ENCODE peak calls at places on chromosomes 7 and 10, in five cellular contexts. L is epithelial cell of esophagus, C is fibroblast of villous mesenchyme, O is T-helper 2 cell, N is choroid plexus epithelial cell. S is an unnamed sample.

GRCh38 chr10:123890246-123890645 is 1.4 kb downstream of the CPXM2 start:
- DNase-seq in O (no peak), C (no peak), L (no peak), N (no peak), S (no peak)

GRCh38 chr7:30003098-30003497 is 13.5 kb upstream of the SCRN1 start:
- DNase-seq in C (no peak), O (no peak), N (no peak), L (no peak), S (no peak)

GRCh38 chr10:111102381-111102973 is 25.6 kb downstream of the ADRA2A start:
- DNase-seq in O (no peak), L (no peak), N (no peak), C (no peak), S (no peak)

GRCh38 chr7:131970602-131971001 is 414.2 kb upstream of the PODXL start:
- DNase-seq in L (no peak), N (no peak), O (no peak), C (no peak), S (no peak)

GRCh38 chr7:139361523-139361922 is 1.8 kb downstream of the LUC7L2 start:
- DNase-seq in O (no peak), L (no peak), N (no peak), C (peak), S (no peak)

GRCh38 chr10:95394161-95394880 is 103.5 kb upstream of the PDLIM1 start:
- DNase-seq in N (no peak), L (peak), O (no peak), C (no peak), S (no peak)

GRCh38 chr10:92010026-92010713 is 86.6 kb downstream of the BTAF1 start:
- DNase-seq in L (no peak), N (no peak), C (no peak), O (no peak), S (no peak)

GRCh38 chr7:94414481-94414880 is 19.8 kb downstream of the COL1A2 start:
- DNase-seq in L (no peak), N (peak), C (no peak), O (no peak), S (peak)

GRCh38 chr10:108303149-108303548 is 1138.6 kb upstream of the SORCS1 start:
- DNase-seq in L (peak), O (no peak), C (no peak), N (no peak), S (no peak)

GRCh38 chr7:5854738-5855137 is 25.9 kb upstream of the OCM start:
- DNase-seq in C (no peak), L (no peak), N (no peak), O (no peak), S (no peak)

GRCh38 chr10:5817322-5818047 is 4.3 kb upstream of the GDI2 start:
- DNase-seq in N (no peak), O (no peak), C (no peak), L (no peak), S (no peak)

GRCh38 chr7:27103489-27104226 is 1.2 kb upstream of the HOXA2 start:
- DNase-seq in O (no peak), L (no peak), N (no peak), C (no peak), S (peak)

S was measured in astrocyte of the spinal cord.